ENCODE peak calls at places on chromosome 12, in six cellular contexts. O, A, V, D, G and I are unnamed samples.

GRCh38 chr12:4272014-4272975 is 1.3 kb upstream of the CCND2 start:
- DNase-seq in O (peak; percentile 65), A (peak; percentile 74), V (no peak), D (peak; percentile 73), G (peak; percentile 43), I (peak; percentile 55)

GRCh38 chr12:38850463-38850862 is 54.9 kb downstream of the CPNE8 start:
- DNase-seq in O (no peak), A (no peak), V (no peak), D (no peak), G (no peak), I (no peak)

GRCh38 chr12:65607271-65607880 is 216.9 kb upstream of the HMGA2 start:
- DNase-seq in O (no peak), A (no peak), V (no peak), D (no peak), G (no peak), I (no peak)

GRCh38 chr12:2845280-2845679 is 10.4 kb upstream of the NRIP2 start:
- DNase-seq in O (no peak), A (no peak), V (no peak), D (no peak), G (no peak), I (no peak)

GRCh38 chr12:108852674-108853073 is 4.7 kb downstream of the SSH1 start:
- DNase-seq in O (no peak), A (no peak), V (no peak), D (peak; percentile 70), G (no peak), I (no peak)

GRCh38 chr12:113152196-113152834 is 2.8 kb downstream of the CFAP73 start:
- DNase-seq in O (no peak), A (no peak), V (no peak), D (no peak), G (no peak), I (no peak)

GRCh38 chr12:45638386-45638785 is 91.1 kb upstream of the ARID2 start:
- DNase-seq in O (no peak), A (no peak), V (no peak), D (no peak), G (no peak), I (no peak)

GRCh38 chr12:76552343-76552938 is 7.1 kb downstream of the OSBPL8 start:
- DNase-seq in O (no peak), A (no peak), V (no peak), D (no peak), G (no peak), I (no peak)

GRCh38 chr12:18368594-18368993 is 107.3 kb downstream of the PIK3C2G start:
- DNase-seq in O (peak; percentile 22), A (no peak), V (no peak), D (no peak), G (no peak), I (no peak)

GRCh38 chr12:95848575-95849388 is 10.0 kb upstream of the SNRPF start:
- DNase-seq in O (peak; percentile 47), A (no peak), V (no peak), D (no peak), G (no peak), I (no peak)

GRCh38 chr12:538731-539539 is 79.2 kb downstream of the B4GALNT3 start:
- DNase-seq in O (peak; percentile 68), A (peak; percentile 55), V (no peak), D (no peak), G (peak; percentile 70), I (no peak)

GRCh38 chr12:32737715-32738114 is 18.0 kb downstream of the YARS2 start:
- DNase-seq in O (no peak), A (no peak), V (no peak), D (no peak), G (no peak), I (no peak)

GRCh38 chr12:64395739-64396138 is 5.2 kb upstream of the C12orf56 start:
- DNase-seq in O (no peak), A (no peak), V (no peak), D (no peak), G (no peak), I (no peak)

GRCh38 chr12:30813741-30814687 is 59.3 kb upstream of the CAPRIN2 start:
- DNase-seq in O (no peak), A (no peak), V (no peak), D (no peak), G (no peak), I (no peak)

GRCh38 chr12:104288635-104289258 is 14.8 kb upstream of the EID3 start:
- DNase-seq in O (peak; percentile 91), A (peak; percentile 84), V (peak; percentile 33), D (peak; percentile 80), G (peak; percentile 81), I (peak; percentile 83)

GRCh38 chr12:5102261-5102789 is 58.6 kb downstream of the KCNA5 start:
- DNase-seq in O (no peak), A (no peak), V (no peak), D (no peak), G (no peak), I (no peak)

GRCh38 chr12:69527506-69528272 is 57.5 kb downstream of the FRS2 start:
- DNase-seq in O (no peak), A (no peak), V (no peak), D (no peak), G (no peak), I (no peak)

GRCh38 chr12:107761502-107761904 is 566 bp upstream of the PRDM4 start:
- DNase-seq in O (peak; percentile 46), A (no peak), V (no peak), D (no peak), G (no peak), I (no peak)

GRCh38 chr12:530871-531270 is 71.1 kb downstream of the B4GALNT3 start:
- DNase-seq in O (no peak), A (no peak), V (no peak), D (no peak), G (no peak), I (no peak)

GRCh38 chr12:31118831-31119530 is 45.3 kb downstream of the DDX11 start:
- DNase-seq in O (peak; percentile 72), A (no peak), V (no peak), D (no peak), G (no peak), I (no peak)

GRCh38 chr12:13241833-13242232 is 45.3 kb downstream of the EMP1 start:
- DNase-seq in O (no peak), A (no peak), V (no peak), D (no peak), G (no peak), I (no peak)

GRCh38 chr12:124804011-124804621 is 59.5 kb downstream of the SCARB1 start:
- DNase-seq in O (peak; percentile 78), A (peak; percentile 47), V (peak; percentile 17), D (no peak), G (no peak), I (peak; percentile 70)

GRCh38 chr12:65510584-65511050 is 232.1 kb downstream of the MSRB3 start:
- DNase-seq in O (no peak), A (no peak), V (no peak), D (peak; percentile 62), G (no peak), I (no peak)

GRCh38 chr12:123030686-123031085 is 50.2 kb downstream of the ARL6IP4 start:
- DNase-seq in O (no peak), A (no peak), V (no peak), D (no peak), G (no peak), I (no peak)
- H3K27me3 ChIP-seq in O (no peaks in the 10 kb centered on the region), A (no peaks in the 10 kb centered on the region), V (no peaks in the 10 kb centered on the region), D (no peaks in the 10 kb centered on the region), G (no peaks in the 10 kb centered on the region), I (no peaks in the 10 kb centered on the region)

DNA sequence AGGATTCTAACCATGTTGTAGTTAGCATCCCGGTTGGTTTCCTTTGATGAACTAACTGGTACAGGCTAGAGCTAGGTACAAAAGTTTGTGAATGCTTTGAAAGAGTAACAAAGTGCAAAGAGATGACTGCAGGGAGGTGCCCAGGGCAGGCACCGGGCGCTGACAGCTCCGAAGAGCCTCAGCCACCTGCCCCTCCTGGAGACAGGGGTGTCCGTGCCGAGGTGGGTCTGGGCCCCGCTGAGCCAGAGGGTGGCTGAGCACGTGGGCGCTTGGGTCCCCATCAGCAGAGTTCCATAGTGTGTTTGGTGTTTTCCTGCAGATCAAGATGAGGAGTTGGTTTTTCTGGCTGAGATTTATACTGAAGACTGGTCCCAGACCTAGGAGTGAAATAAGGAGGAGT is 19.9 kb downstream of the PRKAB1 start:
- DNase-seq in O (no peak), A (no peak), V (no peak), D (no peak), G (no peak), I (no peak)
- H3K27me3 ChIP-seq in O (no peaks in the 10 kb centered on the region), A (no peaks in the 10 kb centered on the region), V (no peaks in the 10 kb centered on the region), D (no peaks in the 10 kb centered on the region), G (no peaks in the 10 kb centered on the region), I (no peaks in the 10 kb centered on the region)

DNA sequence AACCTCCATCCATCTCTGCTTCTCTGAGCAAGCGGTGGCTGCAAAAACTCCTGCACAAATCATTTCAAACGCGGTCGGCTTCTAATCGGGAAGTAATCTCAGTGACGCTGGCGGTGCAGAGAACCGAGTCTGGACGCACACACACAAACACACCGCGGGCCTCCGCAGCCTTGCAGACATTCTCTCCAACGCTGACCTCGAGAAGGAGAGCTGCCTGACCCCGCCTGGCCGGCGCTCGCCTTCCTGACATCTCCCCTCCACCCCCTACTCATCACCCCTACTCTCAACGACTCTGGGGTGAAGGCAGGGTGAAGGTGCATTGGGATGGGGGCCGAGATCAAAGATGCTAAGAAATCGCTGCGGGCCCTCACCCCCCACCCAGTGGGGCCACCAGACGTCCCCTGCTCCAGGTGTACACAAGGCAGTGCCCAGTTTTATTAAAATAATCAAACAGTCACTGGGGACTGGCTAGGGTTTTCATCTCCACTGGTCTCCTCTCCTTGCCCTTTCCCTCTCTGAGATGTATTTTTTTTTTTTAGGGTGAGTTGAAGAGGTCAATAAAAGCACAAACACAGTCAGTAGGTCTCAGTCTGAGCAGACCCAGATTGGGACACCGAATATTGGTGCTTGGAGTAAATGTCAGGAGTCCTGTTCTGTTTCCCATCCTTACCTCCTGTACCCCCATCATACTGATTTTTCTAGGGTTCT is 536 bp upstream of the TBX5 start:
- DNase-seq in O (no peak), A (no peak), V (no peak), D (no peak), G (no peak), I (no peak)
- H3K27me3 ChIP-seq in O (peaks cover 100% of the 10 kb centered on the region), A (peaks cover 100% of the 10 kb centered on the region), V (peaks cover 29% of the 10 kb centered on the region), D (no peaks in the 10 kb centered on the region), G (peaks cover 93% of the 10 kb centered on the region), I (peaks cover 95% of the 10 kb centered on the region)

GRCh38 chr12:54689984-54690383 is 41.8 kb upstream of the DCD start:
- DNase-seq in O (no peak), A (no peak), V (no peak), D (no peak), G (no peak), I (no peak)
- H3K27me3 ChIP-seq in O (no peaks in the 10 kb centered on the region), A (peaks cover 16% of the 10 kb centered on the region), V (no peaks in the 10 kb centered on the region), D (no peaks in the 10 kb centered on the region), G (peaks cover 7% of the 10 kb centered on the region), I (no peaks in the 10 kb centered on the region)

GRCh38 chr12:56644654-56645053 is 1.1 kb downstream of the ATP5F1B start:
- DNase-seq in O (no peak), A (no peak), V (no peak), D (no peak), G (no peak), I (no peak)

GRCh38 chr12:56645201-56645716 is 525 bp downstream of the ATP5F1B start:
- DNase-seq in O (peak; percentile 29), A (no peak), V (no peak), D (no peak), G (no peak), I (peak; percentile 33)

GRCh38 chr12:56645717-56646446 is at the start of gene ATP5F1B:
- DNase-seq in O (peak; percentile 95), A (peak; percentile 93), V (peak; percentile 92), D (peak; percentile 98), G (peak; percentile 99), I (peak; percentile 99)
- H3K27me3 ChIP-seq in O (no peaks in the 10 kb centered on the region), A (no peaks in the 10 kb centered on the region), V (no peaks in the 10 kb centered on the region), D (no peaks in the 10 kb centered on the region), G (no peaks in the 10 kb centered on the region), I (no peaks in the 10 kb centered on the region)

GRCh38 chr12:7638764-7639570 is 26.7 kb downstream of the APOBEC1 start:
- DNase-seq in O (peak; percentile 77), A (peak; percentile 53), V (peak; percentile 45), D (peak; percentile 87), G (peak; percentile 62), I (peak; percentile 47)
- H3K27me3 ChIP-seq in O (peaks cover 56% of the 10 kb centered on the region), A (peaks cover 9% of the 10 kb centered on the region), V (no peaks in the 10 kb centered on the region), D (no peaks in the 10 kb centered on the region), G (no peaks in the 10 kb centered on the region), I (no peaks in the 10 kb centered on the region)